ENCODE peak calls at places on chromosomes 12 and 14, in five cellular contexts. S, V, O, Y and U are unnamed samples.

GRCh38 chr12:116276433-116277216 is 868 bp downstream of the MED13L start:
- DNase-seq in S (peak; percentile 81), V (peak; percentile 65), O (peak; percentile 72), Y (peak; percentile 95), U (peak; percentile 82)

GRCh38 chr12:91983935-91984334 is 161.7 kb downstream of the BTG1 start:
- DNase-seq in S (no peak), V (no peak), O (no peak), Y (no peak), U (no peak)

GRCh38 chr12:93050026-93050747 is 121.1 kb upstream of the EEA1 start:
- DNase-seq in S (no peak), V (peak; percentile 74), O (no peak), Y (no peak), U (no peak)

GRCh38 chr14:69152181-69152943 is 557 bp downstream of the DCAF5 start:
- DNase-seq in S (peak; percentile 65), V (peak; percentile 52), O (peak; percentile 62), Y (peak; percentile 83), U (peak; percentile 53)

GRCh38 chr12:92465786-92466185 is 237.0 kb upstream of the PLEKHG7 start:
- DNase-seq in S (no peak), V (no peak), O (peak; percentile 34), Y (no peak), U (no peak)

GRCh38 chr12:95277139-95277538 is 59.5 kb downstream of the VEZT start:
- DNase-seq in S (no peak), V (peak; percentile 90), O (no peak), Y (no peak), U (no peak)

GRCh38 chr12:532908-533565 is 73.3 kb downstream of the B4GALNT3 start:
- DNase-seq in S (no peak), V (no peak), O (no peak), Y (no peak), U (no peak)

GRCh38 chr14:103292426-103293374 is 41.3 kb upstream of the EIF5 start:
- DNase-seq in S (peak; percentile 84), V (peak; percentile 51), O (peak; percentile 82), Y (peak; percentile 96), U (peak; percentile 63)

GRCh38 chr12:80031229-80031628 is 68.1 kb upstream of the OTOGL start:
- DNase-seq in S (no peak), V (no peak), O (no peak), Y (no peak), U (no peak)

GRCh38 chr14:95240859-95241813 is 78.6 kb downstream of the CLMN start:
- DNase-seq in S (no peak), V (no peak), O (no peak), Y (no peak), U (no peak)
- TF ChIP-seq CTCF in S (no peak), V (no peak), O (no peak), Y (no peak), U (no peak)

GRCh38 chr14:94376108-94376975 is 12.1 kb downstream of the SERPINA1 start:
- DNase-seq in S (no peak), V (no peak), O (no peak), Y (peak; percentile 77), U (no peak)
- TF ChIP-seq CTCF in S (no peak), V (no peak), O (no peak), Y (no peak), U (no peak)

DNA sequence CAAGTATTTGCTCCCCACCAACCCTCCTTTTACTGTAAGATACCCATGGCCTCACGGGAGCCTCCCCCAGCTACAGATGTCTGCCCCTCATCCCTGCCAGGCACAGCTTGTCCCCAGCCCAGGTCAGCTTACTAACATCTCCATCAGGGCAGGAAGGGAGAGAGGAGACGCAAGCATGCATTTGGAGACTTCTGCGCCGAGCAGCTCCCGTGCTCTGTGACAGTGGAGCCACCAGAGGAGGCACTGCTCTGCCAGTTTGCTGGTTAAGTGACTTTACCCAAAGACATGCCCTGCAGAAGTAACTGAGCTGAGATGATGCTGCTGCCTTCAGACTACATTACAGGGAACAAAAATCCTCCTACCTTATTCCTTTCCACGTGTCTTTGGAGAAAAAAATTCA is 133.4 kb downstream of the ESRRB start:
- DNase-seq in S (no peak), V (no peak), O (no peak), Y (no peak), U (no peak)
- TF ChIP-seq CTCF in S (no peak), V (no peak), O (no peak), Y (no peak), U (no peak)

GRCh38 chr12:41663487-41664258 is 475.6 kb downstream of the PDZRN4 start:
- DNase-seq in S (no peak), V (peak; percentile 22), O (no peak), Y (no peak), U (no peak)
- TF ChIP-seq CTCF in S (peak; percentile 26), V (peak; percentile 36), O (peak; percentile 2), Y (no peak), U (peak; percentile 48)

DNA sequence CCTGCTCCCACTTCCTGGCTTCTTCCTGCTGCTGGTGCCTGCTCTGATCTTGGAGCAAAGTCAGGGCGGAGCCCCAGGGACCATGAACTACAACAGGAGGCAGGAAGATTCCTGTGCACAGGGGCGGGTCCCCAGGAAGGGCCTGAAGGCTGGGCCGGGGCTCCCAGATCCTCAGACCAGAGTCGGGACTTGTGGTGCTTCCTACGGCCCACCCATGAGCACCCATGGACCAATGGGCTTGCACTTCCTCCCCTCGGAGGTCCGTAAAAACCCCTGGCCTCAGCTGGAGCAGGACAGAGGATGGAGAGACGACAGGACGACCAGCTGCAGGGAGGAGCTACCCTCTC is 1287.1 kb downstream of the TMEM121 start:
- DNase-seq in S (no peak), V (no peak), O (no peak), Y (peak; percentile 78), U (no peak)
- TF ChIP-seq CTCF in S (no peak), V (no peak), O (no peak), Y (no peak), U (no peak)

GRCh38 chr12:65300679-65301349 is 22.3 kb downstream of the MSRB3 start:
- DNase-seq in S (no peak), V (no peak), O (peak; percentile 11), Y (no peak), U (no peak)
- TF ChIP-seq CTCF in S (no peak), V (peak; percentile 53), O (no peak), Y (no peak), U (peak; percentile 48)

DNA sequence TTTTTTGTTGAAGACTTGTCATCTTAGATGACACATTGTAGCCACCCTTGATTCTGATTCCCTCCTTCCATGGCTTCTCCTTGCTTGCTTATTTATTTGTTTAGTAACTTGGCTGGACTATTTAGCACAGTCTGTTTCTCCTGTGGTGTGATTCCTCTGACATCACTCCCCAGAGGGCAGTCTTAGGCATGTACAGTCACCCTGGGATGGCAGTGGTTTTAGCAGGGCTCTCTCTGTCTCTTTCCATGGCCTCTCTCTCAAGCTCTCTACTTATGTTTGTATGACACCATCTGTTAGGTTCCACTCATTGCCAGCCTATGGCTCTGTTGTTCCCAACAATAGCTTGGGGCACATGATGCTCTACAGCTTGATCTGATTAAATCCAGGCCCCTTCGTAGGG is 158.3 kb downstream of the ADGRD1 start:
- DNase-seq in S (no peak), V (peak; percentile 1), O (no peak), Y (no peak), U (no peak)
- TF ChIP-seq CTCF in S (no peak), V (no peak), O (no peak), Y (no peak), U (no peak)